ENCODE peak calls at places on chromosome 15, in seven cellular contexts. One of them, this sample, is unnamed. For H3K27me3, the result is how much of the 10 kb centered on the place peaks cover.

GRCh38 chr15:44713006-44713966 is 2.0 kb downstream of the B2M start:
- DNase-seq in H7: peak
- DNase-seq in breast epithelium: no peak
- DNase-seq in GM06990: no peak
- DNase-seq in heart right ventricle: no peak
- DNase-seq in BJ: no peak
- DNase-seq in ovary: no peak
- DNase-seq in this sample: no peak

GRCh38 chr15:82901114-82901805 is 51.3 kb downstream of the HOMER2 start:
- DNase-seq in H7: no peak
- DNase-seq in breast epithelium: no peak
- DNase-seq in GM06990: no peak
- DNase-seq in heart right ventricle: no peak
- DNase-seq in BJ: no peak
- DNase-seq in ovary: no peak
- DNase-seq in this sample: no peak

GRCh38 chr15:81118361-81118760 is 15.7 kb upstream of the CFAP161 start:
- DNase-seq in H7: peak
- DNase-seq in breast epithelium: no peak
- DNase-seq in GM06990: no peak
- DNase-seq in heart right ventricle: no peak
- DNase-seq in BJ: no peak
- DNase-seq in ovary: no peak
- DNase-seq in this sample: no peak

GRCh38 chr15:70299931-70300858 is 202.5 kb upstream of the TLE3 start:
- DNase-seq in H7: no peak
- DNase-seq in breast epithelium: no peak
- DNase-seq in GM06990: peak
- DNase-seq in heart right ventricle: no peak
- DNase-seq in BJ: no peak
- DNase-seq in ovary: no peak
- DNase-seq in this sample: peak

GRCh38 chr15:90813796-90814192 is 54.6 kb upstream of the FURIN start:
- DNase-seq in H7: peak
- DNase-seq in breast epithelium: no peak
- DNase-seq in GM06990: no peak
- DNase-seq in heart right ventricle: no peak
- DNase-seq in BJ: no peak
- DNase-seq in ovary: no peak
- DNase-seq in this sample: no peak

GRCh38 chr15:72592103-72592502 is 62.4 kb upstream of the GOLGA6B start:
- DNase-seq in H7: no peak
- DNase-seq in breast epithelium: no peak
- DNase-seq in GM06990: no peak
- DNase-seq in heart right ventricle: no peak
- DNase-seq in BJ: no peak
- DNase-seq in ovary: no peak
- DNase-seq in this sample: no peak

GRCh38 chr15:55630921-55631320 is 42.8 kb upstream of the PYGO1 start:
- DNase-seq in H7: no peak
- DNase-seq in breast epithelium: no peak
- DNase-seq in GM06990: no peak
- DNase-seq in heart right ventricle: no peak
- DNase-seq in BJ: no peak
- DNase-seq in ovary: no peak
- DNase-seq in this sample: no peak

GRCh38 chr15:99085413-99086326 is 19.2 kb upstream of the SYNM start:
- DNase-seq in H7: no peak
- DNase-seq in breast epithelium: peak
- DNase-seq in GM06990: no peak
- DNase-seq in heart right ventricle: no peak
- DNase-seq in BJ: peak
- DNase-seq in ovary: no peak
- DNase-seq in this sample: no peak

GRCh38 chr15:69127226-69127625 is 33.2 kb upstream of the GLCE start:
- DNase-seq in H7: no peak
- DNase-seq in breast epithelium: no peak
- DNase-seq in GM06990: no peak
- DNase-seq in heart right ventricle: no peak
- DNase-seq in BJ: no peak
- DNase-seq in ovary: no peak
- DNase-seq in this sample: no peak

GRCh38 chr15:99326235-99326634 is 75.0 kb downstream of the LRRC28 start:
- DNase-seq in H7: no peak
- DNase-seq in breast epithelium: no peak
- DNase-seq in GM06990: no peak
- DNase-seq in heart right ventricle: no peak
- DNase-seq in BJ: no peak
- DNase-seq in ovary: no peak
- DNase-seq in this sample: no peak

GRCh38 chr15:98856540-98856907 is 151.1 kb downstream of the PGPEP1L start:
- DNase-seq in H7: no peak
- DNase-seq in breast epithelium: no peak
- DNase-seq in GM06990: no peak
- DNase-seq in heart right ventricle: no peak
- DNase-seq in BJ: peak
- DNase-seq in ovary: no peak
- DNase-seq in this sample: no peak

GRCh38 chr15:69784808-69785550 is 312.7 kb downstream of the TLE3 start:
- DNase-seq in H7: no peak
- DNase-seq in breast epithelium: no peak
- DNase-seq in GM06990: no peak
- DNase-seq in heart right ventricle: no peak
- DNase-seq in BJ: no peak
- DNase-seq in ovary: no peak
- DNase-seq in this sample: peak

GRCh38 chr15:54566654-54567053 is 588.4 kb downstream of the UNC13C start:
- DNase-seq in H7: no peak
- DNase-seq in breast epithelium: no peak
- DNase-seq in GM06990: no peak
- DNase-seq in heart right ventricle: no peak
- DNase-seq in BJ: no peak
- DNase-seq in ovary: no peak
- DNase-seq in this sample: no peak

GRCh38 chr15:36363335-36363734 is 216.1 kb upstream of the CDIN1 start:
- DNase-seq in H7: no peak
- DNase-seq in breast epithelium: no peak
- DNase-seq in GM06990: no peak
- DNase-seq in heart right ventricle: no peak
- DNase-seq in BJ: peak
- DNase-seq in ovary: no peak
- DNase-seq in this sample: no peak

GRCh38 chr15:41661529-41662225 is 1.5 kb downstream of the MGA start:
- DNase-seq in H7: peak
- DNase-seq in breast epithelium: peak
- DNase-seq in GM06990: peak
- DNase-seq in heart right ventricle: peak
- DNase-seq in BJ: no peak
- DNase-seq in ovary: peak
- DNase-seq in this sample: peak

GRCh38 chr15:83578706-83579105 is 75.2 kb upstream of the ADAMTSL3 start:
- DNase-seq in H7: no peak
- DNase-seq in breast epithelium: no peak
- DNase-seq in GM06990: no peak
- DNase-seq in heart right ventricle: no peak
- DNase-seq in BJ: no peak
- DNase-seq in ovary: no peak
- DNase-seq in this sample: no peak

GRCh38 chr15:74202461-74203401 is at the start of gene STRA6:
- DNase-seq in H7: peak
- DNase-seq in breast epithelium: no peak
- DNase-seq in GM06990: no peak
- DNase-seq in heart right ventricle: no peak
- DNase-seq in BJ: no peak
- DNase-seq in ovary: no peak
- DNase-seq in this sample: no peak

GRCh38 chr15:74631087-74631385 is 15.4 kb downstream of the CLK3 start:
- DNase-seq in H7: no peak
- DNase-seq in breast epithelium: no peak
- DNase-seq in GM06990: no peak
- DNase-seq in heart right ventricle: no peak
- DNase-seq in BJ: no peak
- DNase-seq in ovary: no peak
- DNase-seq in this sample: no peak

GRCh38 chr15:101262551-101262950 is 10.7 kb upstream of the CHSY1 start:
- DNase-seq in H7: no peak
- DNase-seq in breast epithelium: no peak
- DNase-seq in GM06990: no peak
- DNase-seq in heart right ventricle: no peak
- DNase-seq in BJ: no peak
- DNase-seq in ovary: no peak
- DNase-seq in this sample: no peak

GRCh38 chr15:38613085-38613484 is 48.5 kb upstream of the RASGRP1 start:
- DNase-seq in H7: no peak
- DNase-seq in breast epithelium: no peak
- DNase-seq in GM06990: no peak
- DNase-seq in heart right ventricle: no peak
- DNase-seq in BJ: no peak
- DNase-seq in ovary: no peak
- DNase-seq in this sample: no peak

GRCh38 chr15:38611228-38611627 is 46.6 kb upstream of the RASGRP1 start:
- DNase-seq in H7: no peak
- DNase-seq in breast epithelium: no peak
- DNase-seq in GM06990: no peak
- DNase-seq in heart right ventricle: no peak
- DNase-seq in BJ: no peak
- DNase-seq in ovary: no peak
- DNase-seq in this sample: no peak

GRCh38 chr15:38612159-38612863 is 47.7 kb upstream of the RASGRP1 start:
- DNase-seq in H7: no peak
- DNase-seq in breast epithelium: no peak
- DNase-seq in GM06990: no peak
- DNase-seq in heart right ventricle: no peak
- DNase-seq in BJ: no peak
- DNase-seq in ovary: no peak
- DNase-seq in this sample: no peak

GRCh38 chr15:38617831-38618230 is 53.2 kb upstream of the RASGRP1 start:
- DNase-seq in H7: no peak
- DNase-seq in breast epithelium: no peak
- DNase-seq in GM06990: no peak
- DNase-seq in heart right ventricle: no peak
- DNase-seq in BJ: no peak
- DNase-seq in ovary: no peak
- DNase-seq in this sample: no peak

DNA sequence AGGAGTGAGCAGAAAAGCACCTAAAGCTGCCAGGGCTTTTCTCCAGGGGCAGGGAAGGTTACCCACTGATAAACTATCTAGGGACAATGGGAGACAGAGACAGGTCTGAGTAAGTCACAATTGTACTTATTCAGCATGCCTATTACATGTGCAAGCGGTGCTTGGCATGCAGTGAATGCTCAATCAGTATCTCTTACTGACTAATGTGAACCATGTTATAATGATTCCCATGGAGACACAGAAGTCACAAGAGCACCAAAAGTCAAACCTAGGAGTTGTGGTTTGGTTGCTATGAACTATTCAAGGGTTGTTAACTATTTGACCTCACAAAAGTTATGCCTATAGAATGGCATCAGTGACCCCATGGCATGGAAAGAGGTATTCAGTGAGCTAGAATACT is 50.0 kb upstream of the RASGRP1 start:
- DNase-seq in H7: no peak
- DNase-seq in breast epithelium: no peak
- DNase-seq in GM06990: no peak
- DNase-seq in heart right ventricle: no peak
- DNase-seq in BJ: no peak
- DNase-seq in ovary: no peak
- DNase-seq in this sample: no peak
- H3K27me3 ChIP-seq in H7: under half
- H3K27me3 ChIP-seq in breast epithelium: under half
- H3K27me3 ChIP-seq in GM06990: under half
- H3K27me3 ChIP-seq in heart right ventricle: under half
- H3K27me3 ChIP-seq in BJ: under half
- H3K27me3 ChIP-seq in ovary: under half
- H3K27me3 ChIP-seq in this sample: under half

DNA sequence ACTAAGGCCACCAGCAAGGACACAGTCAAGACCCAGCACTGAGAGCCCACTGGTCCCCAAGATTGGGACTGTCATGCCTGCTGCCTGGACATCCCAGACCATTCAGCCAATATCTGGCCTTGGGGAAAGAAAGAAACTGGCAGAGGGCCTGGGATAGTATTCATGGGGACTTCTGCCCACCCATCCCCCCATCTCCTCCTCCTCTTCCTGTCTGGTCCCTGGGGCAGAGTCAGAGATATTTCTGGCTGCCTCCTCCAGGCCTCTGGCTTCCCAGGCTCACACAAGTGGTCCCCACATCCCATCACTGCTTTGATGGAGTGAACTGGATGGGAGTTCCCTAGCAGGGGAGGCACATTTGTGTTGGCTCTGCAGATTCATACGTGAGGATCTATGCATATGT is 4.2 kb upstream of the RASL12 start:
- DNase-seq in H7: no peak
- DNase-seq in breast epithelium: no peak
- DNase-seq in GM06990: no peak
- DNase-seq in heart right ventricle: no peak
- DNase-seq in BJ: no peak
- DNase-seq in ovary: peak
- DNase-seq in this sample: no peak
- H3K27me3 ChIP-seq in H7: under half
- H3K27me3 ChIP-seq in breast epithelium: under half
- H3K27me3 ChIP-seq in GM06990: under half
- H3K27me3 ChIP-seq in heart right ventricle: under half
- H3K27me3 ChIP-seq in BJ: under half
- H3K27me3 ChIP-seq in ovary: under half
- H3K27me3 ChIP-seq in this sample: under half

DNA sequence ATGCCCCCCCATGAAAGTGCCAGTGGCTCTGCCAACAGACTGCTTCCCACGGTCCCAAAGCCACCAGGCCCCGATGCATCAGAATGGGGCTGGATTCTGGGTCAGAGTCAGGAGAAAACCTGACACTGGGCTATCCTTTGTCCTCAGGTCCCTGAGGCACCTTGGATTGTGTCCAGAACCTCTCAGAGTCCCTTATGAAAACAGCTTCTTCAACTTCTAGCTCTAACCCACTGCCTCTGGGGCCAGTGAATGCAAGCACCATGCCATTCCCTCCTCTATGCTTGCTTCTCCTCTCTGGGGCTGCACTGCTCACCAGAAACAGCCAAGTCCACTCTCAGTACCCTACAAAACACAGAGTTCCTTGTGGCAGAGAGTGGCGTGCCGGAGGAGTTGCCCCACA is 9.9 kb downstream of the CRABP1 start:
- DNase-seq in H7: no peak
- DNase-seq in breast epithelium: no peak
- DNase-seq in GM06990: no peak
- DNase-seq in heart right ventricle: no peak
- DNase-seq in BJ: no peak
- DNase-seq in ovary: no peak
- DNase-seq in this sample: no peak
- H3K27me3 ChIP-seq in H7: under half
- H3K27me3 ChIP-seq in breast epithelium: under half
- H3K27me3 ChIP-seq in GM06990: under half
- H3K27me3 ChIP-seq in heart right ventricle: under half
- H3K27me3 ChIP-seq in BJ: under half
- H3K27me3 ChIP-seq in ovary: under half
- H3K27me3 ChIP-seq in this sample: under half

DNA sequence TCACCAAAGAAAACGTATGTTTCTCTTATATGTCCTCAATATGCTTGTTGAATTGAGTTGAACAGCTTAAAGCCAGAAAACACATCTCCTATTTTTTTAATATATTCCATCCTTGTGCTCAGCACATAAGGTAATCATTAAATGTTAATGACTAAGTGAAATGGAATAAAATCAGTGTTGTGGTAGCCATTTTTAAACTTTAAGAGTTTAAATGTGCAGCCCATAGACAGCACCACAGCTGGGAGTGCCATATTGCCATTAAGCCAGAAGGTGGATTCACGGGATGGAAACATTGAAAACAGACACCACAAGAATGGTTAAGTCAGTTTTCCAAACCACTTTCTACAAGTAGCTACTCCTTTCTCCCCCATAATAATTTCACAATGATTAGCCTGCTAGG is 76.8 kb upstream of the C15orf61 start:
- DNase-seq in H7: no peak
- DNase-seq in breast epithelium: no peak
- DNase-seq in GM06990: no peak
- DNase-seq in heart right ventricle: no peak
- DNase-seq in BJ: no peak
- DNase-seq in ovary: no peak
- DNase-seq in this sample: no peak
- H3K27me3 ChIP-seq in H7: under half
- H3K27me3 ChIP-seq in breast epithelium: under half
- H3K27me3 ChIP-seq in GM06990: under half
- H3K27me3 ChIP-seq in heart right ventricle: under half
- H3K27me3 ChIP-seq in BJ: under half
- H3K27me3 ChIP-seq in ovary: under half
- H3K27me3 ChIP-seq in this sample: under half

This sample was measured in vagina.